ENCODE peak calls at places on chromosomes 13 and 19, in six cellular contexts. R, I, K, N, U and V are unnamed samples.

GRCh38 chr19:55667006-55667381 is 8.0 kb upstream of the EPN1 start:
- DNase-seq in I (no peak), U (no peak), N (no peak), K (no peak), R (no peak), V (no peak)

GRCh38 chr13:40206241-40207109 is 460.0 kb downstream of the FOXO1 start:
- DNase-seq in R (peak; percentile 87), K (no peak), N (no peak), I (no peak), U (no peak), V (peak; percentile 45)

GRCh38 chr19:1094655-1094977 is 559 bp downstream of the POLR2E start:
- DNase-seq in N (no peak), R (no peak), I (no peak), U (no peak), K (no peak), V (no peak)

GRCh38 chr13:30884543-30884942 is 21.5 kb upstream of the MEDAG start:
- DNase-seq in N (no peak), I (no peak), K (no peak), R (no peak), U (peak; percentile 14), V (no peak)

GRCh38 chr13:38879278-38879677 is 111.4 kb downstream of the STOML3 start:
- DNase-seq in R (no peak), K (no peak), N (no peak), U (no peak), I (no peak), V (no peak)

GRCh38 chr19:2648528-2648937 is 54.0 kb downstream of the GNG7 start:
- DNase-seq in I (peak; percentile 84), R (peak; percentile 58), N (peak; percentile 78), U (peak; percentile 84), K (peak; percentile 61), V (peak; percentile 57)

GRCh38 chr13:64158910-64159309 is 2743.3 kb upstream of the PCDH20 start:
- DNase-seq in N (no peak), R (no peak), I (no peak), U (no peak), K (no peak), V (no peak)

GRCh38 chr19:6849876-6850275 is 37.5 kb upstream of the ADGRE1 start:
- DNase-seq in U (no peak), I (no peak), R (no peak), K (no peak), N (no peak), V (no peak)

GRCh38 chr19:9178901-9179300 is at the start of gene OR7D2:
- DNase-seq in I (no peak), R (no peak), N (no peak), K (no peak), U (no peak), V (no peak)

GRCh38 chr19:55369651-55370304 is 485 bp downstream of the IL11 start:
- DNase-seq in N (peak; percentile 46), K (no peak), R (peak; percentile 23), U (peak; percentile 70), I (peak; percentile 30), V (no peak)

GRCh38 chr19:51702754-51703654 is 9.9 kb downstream of the SPACA6 start:
- DNase-seq in N (no peak), U (no peak), K (no peak), R (no peak), I (no peak), V (peak; percentile 14)

GRCh38 chr19:54704928-54705327 is 19.3 kb upstream of the KIR3DL3 start:
- DNase-seq in R (no peak), K (no peak), U (no peak), I (no peak), N (no peak), V (no peak)

GRCh38 chr13:75470676-75471075 is 11.3 kb downstream of the TBC1D4 start:
- DNase-seq in I (no peak), N (no peak), K (no peak), U (no peak), R (no peak), V (no peak)

GRCh38 chr19:17972230-17972629 is 5.3 kb downstream of the KCNN1 start:
- DNase-seq in K (no peak), U (no peak), R (no peak), N (no peak), I (no peak), V (no peak)

GRCh38 chr19:16355293-16356043 is 30.8 kb downstream of the KLF2 start:
- DNase-seq in K (no peak), U (no peak), I (no peak), R (no peak), N (no peak), V (no peak)

GRCh38 chr13:75550159-75550567 is 572 bp downstream of the UCHL3 start:
- DNase-seq in U (peak; percentile 73), N (peak; percentile 78), R (no peak), I (peak; percentile 4), K (no peak), V (no peak)

GRCh38 chr19:16366433-16367268 is 42.0 kb downstream of the KLF2 start:
- DNase-seq in N (no peak), U (no peak), I (no peak), K (no peak), R (no peak), V (no peak)

GRCh38 chr13:44703371-44703770 is 127.2 kb upstream of the TSC22D1 start:
- DNase-seq in N (no peak), U (no peak), R (no peak), I (no peak), K (no peak), V (no peak)

GRCh38 chr13:112267650-112268049 is 108.5 kb upstream of the SPACA7 start:
- DNase-seq in I (no peak), K (no peak), U (no peak), N (no peak), R (no peak), V (no peak)

GRCh38 chr13:108987488-108987887 is 358.1 kb downstream of the MYO16 start:
- DNase-seq in I (no peak), R (no peak), K (no peak), U (no peak), N (no peak), V (no peak)

GRCh38 chr13:29582171-29582570 is 13.3 kb downstream of the SLC7A1 start:
- DNase-seq in K (no peak), R (no peak), U (no peak), N (no peak), I (no peak), V (no peak)

GRCh38 chr13:51738226-51738905 is 65.6 kb downstream of the DHRS12 start:
- DNase-seq in N (no peak), I (no peak), U (no peak), K (no peak), R (no peak), V (no peak)

GRCh38 chr13:54633461-54633860 is 1604.8 kb downstream of the OLFM4 start:
- DNase-seq in K (no peak), R (no peak), I (no peak), U (no peak), N (no peak), V (no peak)

GRCh38 chr19:36141039-36141914 is 1.4 kb downstream of the CAPNS1 start:
- DNase-seq in U (peak; percentile 90), I (peak; percentile 85), N (peak; percentile 90), R (peak; percentile 61), K (peak; percentile 95), V (peak; percentile 86)

GRCh38 chr13:45295536-45295935 is 45.4 kb downstream of the TPT1 start:
- DNase-seq in R (no peak), I (no peak), N (no peak), U (no peak), K (no peak), V (no peak)